ENCODE peak calls at places on chromosomes 6 and 20, in four cellular contexts. G, T, S and W are unnamed samples.
A peak's percentile ranks its signal among the peaks of the same experiment; 100 is the strongest.

GRCh38 chr6:54217018-54217417 is 91.2 kb upstream of the TINAG start:
- DNase-seq in T (no peak), G (no peak), S (no peak), W (no peak)

GRCh38 chr20:23286346-23286745 is 64.2 kb upstream of the NXT1 start:
- DNase-seq in T (no peak), G (no peak), S (no peak), W (no peak)

GRCh38 chr6:3075522-3076113 is 7.3 kb downstream of the RIPK1 start:
- DNase-seq in T (no peak), G (no peak), S (peak; percentile 51), W (no peak)

GRCh38 chr6:32763417-32763816 is at the start of gene HLA-DQB2:
- DNase-seq in T (no peak), S (no peak), G (no peak), W (no peak)

GRCh38 chr6:123430966-123431365 is 205.8 kb downstream of the TRDN start:
- DNase-seq in G (no peak), S (no peak), T (no peak), W (no peak)

GRCh38 chr6:118968416-118968815 is 33.5 kb upstream of the MCM9 start:
- DNase-seq in G (no peak), S (peak; percentile 26), T (no peak), W (no peak)

GRCh38 chr6:108940741-108941140 is 92.5 kb downstream of the ARMC2 start:
- DNase-seq in T (no peak), S (no peak), G (no peak), W (no peak)

GRCh38 chr20:7003598-7003997 is 236.1 kb downstream of the BMP2 start:
- DNase-seq in S (no peak), G (no peak), T (no peak), W (no peak)

GRCh38 chr6:86888311-86888710 is 49.0 kb upstream of the HTR1E start:
- DNase-seq in S (no peak), T (no peak), G (no peak), W (no peak)

GRCh38 chr6:122789078-122789861 is at the start of gene SMPDL3A:
- DNase-seq in S (peak; percentile 76), G (no peak), T (peak; percentile 90), W (peak; percentile 69)

GRCh38 chr20:48771542-48771941 is 56.3 kb downstream of the PREX1 start:
- DNase-seq in G (no peak), T (no peak), S (no peak), W (no peak)
- TF ChIP-seq TCF12 in G (no peak), T (no peak), S (no peak), W (no peak)

GRCh38 chr6:147016440-147016839 is 187.8 kb upstream of the STXBP5 start:
- DNase-seq in S (no peak), T (no peak), G (no peak), W (no peak)
- TF ChIP-seq TCF12 in S (no peak), T (no peak), G (no peak), W (no peak)

GRCh38 chr6:154754152-154754551 is 20.9 kb downstream of the SCAF8 start:
- DNase-seq in G (no peak), S (no peak), T (no peak), W (no peak)
- TF ChIP-seq TCF12 in G (no peak), S (no peak), T (no peak), W (no peak)

GRCh38 chr20:25269057-25269832 is 21.4 kb downstream of the PYGB start:
- DNase-seq in G (no peak), T (peak; percentile 23), S (no peak), W (peak; percentile 2)
- TF ChIP-seq TCF12 in G (no peak), T (no peak), S (no peak), W (no peak)

GRCh38 chr6:157539900-157540752 is 159.1 kb downstream of the ZDHHC14 start:
- DNase-seq in S (peak; percentile 97), T (no peak), G (no peak), W (no peak)

GRCh38 chr6:157538163-157538562 is 157.2 kb downstream of the ZDHHC14 start:
- DNase-seq in T (no peak), G (no peak), S (no peak), W (no peak)

GRCh38 chr6:157537518-157537917 is 156.5 kb downstream of the ZDHHC14 start:
- DNase-seq in G (no peak), T (no peak), S (no peak), W (no peak)

GRCh38 chr6:157538698-157539097 is 157.7 kb downstream of the ZDHHC14 start:
- DNase-seq in S (no peak), G (no peak), T (no peak), W (no peak)

GRCh38 chr6:157539421-157539822 is 158.4 kb downstream of the ZDHHC14 start:
- DNase-seq in S (no peak), G (no peak), T (no peak), W (no peak)
- TF ChIP-seq TCF12 in S (no peak), G (no peak), T (no peak), W (no peak)